ENCODE peak calls at places on chromosomes 16 and 17, in seven cellular contexts. Y is cardiac muscle cell, V is BE2C, W is Caco-2, G is fibroblast of mammary gland, K is thoracic aorta, H is AG10803. E is an unnamed sample.

GRCh38 chr17:78771758-78772382 is 10.2 kb downstream of the CYTH1 start:
- DNase-seq in Y (no peak), V (no peak), W (no peak), G (no peak), K (no peak), H (no peak), E (no peak)

GRCh38 chr16:528111-529011 is 849 bp downstream of the CAPN15 start:
- DNase-seq in Y (peak; percentile 65), V (peak; percentile 48), W (peak; percentile 47), G (peak; percentile 76), K (peak; percentile 26), H (peak; percentile 65), E (no peak)

GRCh38 chr17:37368577-37368976 is 7.2 kb upstream of the C17orf78 start:
- DNase-seq in Y (peak; percentile 74), V (no peak), W (no peak), G (peak; percentile 52), K (no peak), H (peak; percentile 60), E (no peak)

GRCh38 chr17:77167472-77168306 is 26.9 kb downstream of the SEC14L1 start:
- DNase-seq in Y (no peak), V (no peak), W (no peak), G (no peak), K (no peak), H (no peak), E (no peak)

GRCh38 chr16:67393111-67393789 is at the start of gene TPPP3:
- DNase-seq in Y (peak; percentile 83), V (peak; percentile 98), W (peak; percentile 74), G (peak; percentile 76), K (peak; percentile 53), H (peak; percentile 69), E (no peak)

GRCh38 chr17:17370711-17371110 is 67.5 kb downstream of the NT5M start:
- DNase-seq in Y (no peak), V (no peak), W (no peak), G (no peak), K (no peak), H (no peak), E (no peak)

GRCh38 chr16:53518550-53519416 is 15.8 kb upstream of the AKTIP start:
- DNase-seq in Y (peak; percentile 94), V (no peak), W (no peak), G (peak; percentile 53), K (no peak), H (peak; percentile 43), E (no peak)

GRCh38 chr16:23355106-23355670 is 53.1 kb downstream of the SCNN1B start:
- DNase-seq in Y (no peak), V (no peak), W (no peak), G (no peak), K (no peak), H (no peak), E (no peak)

GRCh38 chr17:36602030-36602737 is 801 bp downstream of the MRM1 start:
- DNase-seq in Y (peak; percentile 18), V (no peak), W (peak; percentile 41), G (no peak), K (no peak), H (no peak), E (no peak)

GRCh38 chr17:48636177-48637018 is 10.2 kb upstream of the HOXB9 start:
- DNase-seq in Y (peak; percentile 66), V (peak; percentile 91), W (peak; percentile 49), G (peak; percentile 67), K (no peak), H (peak; percentile 78), E (no peak)

GRCh38 chr17:78040561-78041400 is 82.3 kb downstream of the TNRC6C start:
- DNase-seq in Y (peak; percentile 65), V (peak; percentile 72), W (peak; percentile 77), G (peak; percentile 37), K (peak; percentile 3), H (peak; percentile 61), E (no peak)

GRCh38 chr16:71367243-71367976 is 8.9 kb downstream of the CALB2 start:
- DNase-seq in Y (peak; percentile 74), V (peak; percentile 86), W (peak; percentile 68), G (peak; percentile 40), K (no peak), H (peak; percentile 35), E (no peak)

GRCh38 chr17:75346906-75347305 is 57.7 kb upstream of the SLC25A19 start:
- DNase-seq in Y (peak; percentile 52), V (no peak), W (peak; percentile 20), G (peak; percentile 63), K (no peak), H (peak; percentile 46), E (no peak)

GRCh38 chr16:88706288-88706964 is at the start of the genes CTU2 and RNF166:
- DNase-seq in Y (peak; percentile 90), V (peak; percentile 95), W (peak; percentile 97), G (peak; percentile 81), K (peak; percentile 39), H (peak; percentile 79), E (no peak)

DNA sequence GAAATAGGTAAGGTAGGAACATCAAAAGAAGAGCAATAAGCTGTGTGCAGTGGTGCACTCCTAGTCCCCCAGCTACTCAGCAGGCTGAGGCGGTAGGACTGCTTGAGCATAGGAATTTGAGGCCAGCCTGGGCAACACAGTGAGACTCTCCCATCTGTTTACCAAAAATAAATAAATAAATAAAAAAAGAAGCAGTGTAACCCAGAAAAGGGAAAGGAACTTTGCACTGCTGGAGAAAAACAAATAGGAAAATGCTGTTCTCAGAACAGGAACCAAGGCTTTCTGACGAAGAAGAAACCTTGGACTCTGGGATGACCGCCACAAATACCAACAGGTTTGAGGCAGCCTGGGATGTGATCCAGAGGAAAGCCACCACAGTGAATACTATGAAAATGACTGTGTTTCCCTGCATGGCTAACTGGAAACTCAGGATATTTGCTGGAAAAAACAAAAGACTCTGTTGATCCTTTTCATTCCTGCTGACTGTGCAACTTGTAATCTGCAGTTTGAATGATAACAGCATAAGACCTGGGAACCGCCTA is 41.2 kb downstream of the TTC19 start:
- DNase-seq in Y (peak; percentile 81), V (no peak), W (no peak), G (peak; percentile 81), K (no peak), H (peak; percentile 87), E (peak; percentile 29)
- H3K4me3 ChIP-seq in Y (no peak overlapping the region), V (no peak overlapping the region), W (no peak overlapping the region), G (no peak overlapping the region), K (no peak overlapping the region), H (no peak overlapping the region), E (no peak overlapping the region)

GRCh38 chr17:72332367-72332766 is 211.5 kb downstream of the SOX9 start:
- DNase-seq in Y (no peak), V (no peak), W (no peak), G (no peak), K (no peak), H (no peak), E (no peak)

GRCh38 chr17:72336804-72337070 is 215.9 kb downstream of the SOX9 start:
- DNase-seq in Y (no peak), V (no peak), W (no peak), G (no peak), K (no peak), H (no peak), E (no peak)

GRCh38 chr17:72333570-72333969 is 212.8 kb downstream of the SOX9 start:
- DNase-seq in Y (no peak), V (no peak), W (no peak), G (no peak), K (no peak), H (no peak), E (no peak)

GRCh38 chr17:72336026-72336803 is 215.4 kb downstream of the SOX9 start:
- DNase-seq in Y (no peak), V (no peak), W (no peak), G (no peak), K (no peak), H (no peak), E (no peak)

GRCh38 chr17:72334205-72334604 is 213.4 kb downstream of the SOX9 start:
- DNase-seq in Y (peak; percentile 33), V (no peak), W (no peak), G (peak; percentile 82), K (no peak), H (peak; percentile 77), E (no peak)
- TF ChIP-seq CTCF in Y (no peak), V (no peak), W (no peak), G (peak; percentile 51), K (no peak), H (peak; percentile 55), E (peak; percentile 43)

GRCh38 chr16:80837421-80838263 is 33.2 kb upstream of the CDYL2 start:
- DNase-seq in Y (no peak), V (no peak), W (no peak), G (no peak), K (no peak), H (no peak), E (no peak)
- H3K4me3 ChIP-seq in Y (no peak overlapping the region), V (no peak overlapping the region), W (no peak overlapping the region), G (no peak overlapping the region), K (no peak overlapping the region), H (no peak overlapping the region), E (no peak overlapping the region)

GRCh38 chr16:28977703-28978641 is 3.4 kb downstream of the SPNS1 start:
- DNase-seq in Y (no peak), V (no peak), W (peak; percentile 56), G (no peak), K (no peak), H (no peak), E (no peak)
- TF ChIP-seq CTCF in Y (peak; percentile 34), V (peak; percentile 51), W (peak; percentile 73), G (peak; percentile 22), K (peak; percentile 12), H (peak; percentile 23), E (peak; percentile 65)

GRCh38 chr16:87328846-87329245 is 11.7 kb upstream of the C16orf95 start:
- DNase-seq in Y (no peak), V (no peak), W (no peak), G (no peak), K (no peak), H (no peak), E (no peak)

GRCh38 chr16:87326151-87326571 is 9.0 kb upstream of the C16orf95 start:
- DNase-seq in Y (no peak), V (peak; percentile 3), W (no peak), G (peak; percentile 32), K (no peak), H (no peak), E (no peak)

GRCh38 chr16:87330257-87330624 is 13.0 kb upstream of the C16orf95 start:
- DNase-seq in Y (no peak), V (no peak), W (no peak), G (no peak), K (no peak), H (no peak), E (no peak)

GRCh38 chr16:87329436-87330256 is 12.5 kb upstream of the C16orf95 start:
- DNase-seq in Y (no peak), V (no peak), W (no peak), G (no peak), K (no peak), H (no peak), E (no peak)

GRCh38 chr16:87327798-87328495 is 10.8 kb upstream of the C16orf95 start:
- DNase-seq in Y (no peak), V (no peak), W (no peak), G (no peak), K (no peak), H (no peak), E (no peak)
- H3K4me3 ChIP-seq in Y (no peak overlapping the region), V (no peak overlapping the region), W (no peak overlapping the region), G (no peak overlapping the region), K (no peak overlapping the region), H (no peak overlapping the region), E (no peak overlapping the region)

E was measured in epithelial cell of proximal tubule.